ENCODE peak calls at places on chromosome 22, in seven cellular contexts. C is Caki2; K is foreskin fibroblast; H is GM12891; D is effector CD4-positive, alpha-beta T cell; M is NCI-H526; V is GM23248. J is an unnamed sample.

GRCh38 chr22:30610299-30610698 is 3.3 kb downstream of the TCN2 start:
- DNase-seq in H (no peak), V (no peak), C (no peak), D (no peak), M (no peak), K (peak), J (no peak)

GRCh38 chr22:50696799-50697561 is 24.4 kb downstream of the SHANK3 start:
- DNase-seq in K (peak), H (no peak), C (no peak), V (peak), D (no peak), M (peak), J (no peak)

GRCh38 chr22:45235101-45235777 is 5.5 kb downstream of the KIAA0930 start:
- DNase-seq in K (peak), V (no peak), D (no peak), C (no peak), M (no peak), H (peak), J (no peak)

GRCh38 chr22:47064016-47064415 is 301.6 kb downstream of the TBC1D22A start:
- DNase-seq in K (no peak), D (no peak), C (no peak), M (no peak), H (no peak), V (no peak), J (no peak)

GRCh38 chr22:46110215-46110614 is 40.1 kb upstream of the PPARA start:
- DNase-seq in V (peak), M (no peak), K (peak), D (no peak), H (no peak), C (peak), J (no peak)

GRCh38 chr22:49767355-49768062 is 60.2 kb downstream of the BRD1 start:
- DNase-seq in M (peak), H (no peak), D (no peak), C (peak), K (peak), V (peak), J (no peak)

GRCh38 chr22:38941488-38941987 is 15.9 kb upstream of the APOBEC3A start:
- DNase-seq in C (no peak), H (no peak), K (no peak), V (no peak), M (no peak), D (no peak), J (no peak)

GRCh38 chr22:17988800-17989513 is 35.4 kb downstream of the MICAL3 start:
- DNase-seq in V (no peak), D (no peak), K (no peak), H (no peak), M (no peak), C (no peak), J (no peak)

GRCh38 chr22:49599691-49600451 is 227.8 kb downstream of the BRD1 start:
- DNase-seq in M (no peak), C (no peak), H (no peak), K (no peak), V (no peak), D (no peak), J (no peak)

GRCh38 chr22:29003552-29003951 is 58.1 kb downstream of the C22orf31 start:
- DNase-seq in M (no peak), H (no peak), D (no peak), K (no peak), V (no peak), C (no peak), J (no peak)

GRCh38 chr22:40922484-40923303 is 28.5 kb upstream of the RBX1 start:
- DNase-seq in K (peak), V (peak), C (peak), M (peak), H (peak), D (peak), J (no peak)

GRCh38 chr22:45265546-45265945 is 19.2 kb upstream of the UPK3A start:
- DNase-seq in M (no peak), V (no peak), C (no peak), H (no peak), D (no peak), K (no peak), J (no peak)

GRCh38 chr22:48182036-48182435 is 1419.6 kb downstream of the TBC1D22A start:
- DNase-seq in K (no peak), D (no peak), H (no peak), C (no peak), V (no peak), M (no peak), J (no peak)